ENCODE peak calls at places on chromosomes 16 and 17, in five cellular contexts. One of them, this sample, is unnamed.

GRCh38 chr17:62625870-62626200 is 1.6 kb upstream of the MRC2 start:
- DNase-seq in T-cell: no peak
- DNase-seq in SK-N-DZ: no peak
- DNase-seq in iris pigment epithelial cell: peak
- DNase-seq in RPMI7951: no peak
- DNase-seq in this sample: no peak

GRCh38 chr17:76018340-76018680 is 8.8 kb downstream of the EVPL start:
- DNase-seq in iris pigment epithelial cell: no peak
- DNase-seq in SK-N-DZ: no peak
- DNase-seq in T-cell: no peak
- DNase-seq in RPMI7951: no peak
- DNase-seq in this sample: no peak

GRCh38 chr17:6853764-6854442 is 22.4 kb upstream of the TEKT1 start:
- DNase-seq in iris pigment epithelial cell: no peak
- DNase-seq in SK-N-DZ: no peak
- DNase-seq in T-cell: no peak
- DNase-seq in RPMI7951: no peak
- DNase-seq in this sample: no peak

GRCh38 chr17:48465884-48466283 is 35.9 kb upstream of the SKAP1 start:
- DNase-seq in SK-N-DZ: no peak
- DNase-seq in iris pigment epithelial cell: no peak
- DNase-seq in RPMI7951: no peak
- DNase-seq in T-cell: no peak
- DNase-seq in this sample: no peak

GRCh38 chr17:33240397-33240796 is 52.7 kb downstream of the ASIC2 start:
- DNase-seq in T-cell: no peak
- DNase-seq in iris pigment epithelial cell: no peak
- DNase-seq in RPMI7951: no peak
- DNase-seq in SK-N-DZ: peak
- DNase-seq in this sample: no peak

GRCh38 chr17:27558341-27558740 is 72.6 kb upstream of the LGALS9 start:
- DNase-seq in SK-N-DZ: no peak
- DNase-seq in iris pigment epithelial cell: no peak
- DNase-seq in RPMI7951: no peak
- DNase-seq in T-cell: no peak
- DNase-seq in this sample: peak

GRCh38 chr17:17421346-17422216 is 55.2 kb upstream of the MED9 start:
- DNase-seq in RPMI7951: no peak
- DNase-seq in iris pigment epithelial cell: no peak
- DNase-seq in SK-N-DZ: no peak
- DNase-seq in T-cell: no peak
- DNase-seq in this sample: no peak

GRCh38 chr17:65109990-65110680 is 27.0 kb upstream of the RGS9 start:
- DNase-seq in iris pigment epithelial cell: peak
- DNase-seq in RPMI7951: no peak
- DNase-seq in T-cell: no peak
- DNase-seq in SK-N-DZ: no peak
- DNase-seq in this sample: no peak

GRCh38 chr17:50272711-50273653 is 1.3 kb upstream of the TMEM92 start:
- DNase-seq in T-cell: peak
- DNase-seq in SK-N-DZ: peak
- DNase-seq in RPMI7951: peak
- DNase-seq in iris pigment epithelial cell: no peak
- DNase-seq in this sample: peak

GRCh38 chr16:69217433-69217832 is 30.5 kb downstream of the SNTB2 start:
- DNase-seq in T-cell: no peak
- DNase-seq in RPMI7951: peak
- DNase-seq in SK-N-DZ: no peak
- DNase-seq in iris pigment epithelial cell: peak
- DNase-seq in this sample: no peak

GRCh38 chr17:77206557-77206956 is 65.8 kb downstream of the SEC14L1 start:
- DNase-seq in iris pigment epithelial cell: peak
- DNase-seq in T-cell: no peak
- DNase-seq in SK-N-DZ: no peak
- DNase-seq in RPMI7951: no peak
- DNase-seq in this sample: no peak